ENCODE peak calls at places on chromosomes 16 and 17, in six cellular contexts. Z is aorta; B is uterus; T is effector memory CD4-positive, alpha-beta T cell; V is heart left ventricle; X is Peyer's patch. F is an unnamed sample.

GRCh38 chr16:57600048-57600835 is 28.2 kb upstream of the ADGRG1 start:
- DNase-seq in Z (peak), B (no peak), T (no peak), V (peak), X (peak), F (peak)

GRCh38 chr17:65100316-65101140 is 36.6 kb upstream of the RGS9 start:
- DNase-seq in Z (peak), B (peak), T (peak), V (peak), X (peak), F (peak)

GRCh38 chr17:2990396-2990795 is 73.0 kb downstream of the OR1D5 start:
- DNase-seq in Z (no peak), B (no peak), T (no peak), V (no peak), X (no peak), F (peak)

GRCh38 chr17:82582208-82582607 is 62.7 kb downstream of the FOXK2 start:
- DNase-seq in Z (no peak), B (no peak), T (no peak), V (no peak), X (no peak), F (no peak)

GRCh38 chr16:66262253-66263167 is 104.0 kb upstream of the CDH5 start:
- DNase-seq in Z (peak), B (peak), T (no peak), V (peak), X (peak), F (no peak)

GRCh38 chr17:40431231-40431602 is 12.0 kb upstream of the IGFBP4 start:
- DNase-seq in Z (no peak), B (no peak), T (no peak), V (no peak), X (no peak), F (peak)

GRCh38 chr16:65235339-65236177 is 113.7 kb upstream of the CDH11 start:
- DNase-seq in Z (no peak), B (no peak), T (no peak), V (no peak), X (no peak), F (no peak)

GRCh38 chr17:27519550-27519949 is 63.3 kb downstream of the KSR1 start:
- DNase-seq in Z (no peak), B (no peak), T (no peak), V (no peak), X (no peak), F (no peak)

GRCh38 chr17:45998987-45999899 is at the start of gene STH:
- DNase-seq in Z (no peak), B (no peak), T (no peak), V (no peak), X (no peak), F (no peak)

GRCh38 chr17:71975998-71976649 is 144.7 kb upstream of the SOX9 start:
- DNase-seq in Z (peak), B (peak), T (no peak), V (peak), X (no peak), F (no peak)

GRCh38 chr16:16881771-16882170 is 502.8 kb downstream of the NPIPA7 start:
- DNase-seq in Z (no peak), B (no peak), T (no peak), V (no peak), X (no peak), F (no peak)

GRCh38 chr17:53607475-53607874 is 215.3 kb upstream of the KIF2B start:
- DNase-seq in Z (no peak), B (no peak), T (no peak), V (no peak), X (no peak), F (no peak)

GRCh38 chr16:55184052-55184451 is 140.0 kb upstream of the IRX6 start:
- DNase-seq in Z (no peak), B (no peak), T (no peak), V (no peak), X (no peak), F (no peak)

GRCh38 chr16:59111280-59111679 is 377.2 kb upstream of the GOT2 start:
- DNase-seq in Z (no peak), B (no peak), T (no peak), V (no peak), X (no peak), F (no peak)

GRCh38 chr17:8226536-8227237 is 16.3 kb upstream of the AURKB start:
- DNase-seq in Z (peak), B (peak), T (no peak), V (peak), X (peak), F (peak)

GRCh38 chr16:4426021-4426684 is 485 bp downstream of the DNAJA3 start:
- DNase-seq in Z (peak), B (no peak), T (no peak), V (no peak), X (no peak), F (peak)

GRCh38 chr17:43613911-43614310 is 47.8 kb downstream of the MEOX1 start:
- DNase-seq in Z (no peak), B (no peak), T (no peak), V (no peak), X (no peak), F (no peak)

GRCh38 chr17:80790021-80790765 is 201.4 kb upstream of the CHMP6 start:
- DNase-seq in Z (no peak), B (no peak), T (no peak), V (no peak), X (no peak), F (no peak)

GRCh38 chr17:78716292-78716691 is 65.8 kb downstream of the CYTH1 start:
- DNase-seq in Z (no peak), B (no peak), T (no peak), V (no peak), X (no peak), F (no peak)
- H3K4me3 ChIP-seq in Z (no peak), B (no peak), T (no peak), V (peak), X (no peak), F (no peak)

GRCh38 chr16:81595676-81596292 is 151.2 kb downstream of the CMIP start:
- DNase-seq in Z (no peak), B (no peak), T (no peak), V (no peak), X (no peak), F (no peak)
- H3K27ac ChIP-seq in Z (no peak), B (no peak), T (no peak), V (no peak), X (no peak), F (no peak)

GRCh38 chr17:977163-977562 is 2.4 kb downstream of the NXN start:
- DNase-seq in Z (no peak), B (no peak), T (no peak), V (no peak), X (no peak), F (no peak)
- H3K4me3 ChIP-seq in Z (no peak), B (no peak), T (no peak), V (peak), X (no peak), F (no peak)

GRCh38 chr17:63623786-63624185 is 1.6 kb downstream of the MAP3K3 start:
- DNase-seq in Z (no peak), B (no peak), T (no peak), V (no peak), X (no peak), F (no peak)
- H3K27ac ChIP-seq in Z (no peak), B (no peak), T (no peak), V (peak), X (peak), F (peak)

DNA sequence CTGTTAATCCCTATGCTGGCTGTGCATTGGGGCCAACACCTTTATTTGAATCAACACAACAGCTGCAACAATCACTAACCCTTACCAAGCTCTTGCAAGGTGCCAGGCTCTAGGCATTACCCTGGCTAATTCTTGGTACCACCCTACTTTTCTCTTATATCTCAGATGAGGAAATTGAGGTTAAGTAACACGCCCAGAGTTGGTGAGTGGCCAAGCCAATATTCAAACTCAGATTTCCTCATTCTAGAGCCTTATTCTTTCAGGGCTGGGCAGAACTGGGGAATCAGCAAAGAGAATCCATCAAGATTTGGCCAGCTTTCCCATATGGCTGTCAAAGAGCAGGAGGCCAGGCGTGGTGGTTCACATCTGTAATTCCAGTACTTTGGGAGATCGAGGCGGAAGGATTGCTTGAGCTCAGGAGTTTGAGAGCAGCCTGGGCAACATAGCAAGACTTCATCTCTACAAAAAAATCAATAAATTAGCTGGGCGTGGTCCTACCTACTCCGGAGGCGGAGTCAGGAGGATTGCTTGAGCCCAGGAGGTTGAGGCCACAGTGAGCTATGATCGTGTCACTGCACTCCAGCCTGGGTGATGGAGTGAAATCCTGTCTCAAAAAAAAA is 23.7 kb downstream of the ARSG start:
- DNase-seq in Z (no peak), B (no peak), T (no peak), V (no peak), X (no peak), F (no peak)
- H3K4me3 ChIP-seq in Z (no peak), B (no peak), T (no peak), V (no peak), X (no peak), F (no peak)

GRCh38 chr16:22225060-22225459 is 19.0 kb downstream of the EEF2K start:
- DNase-seq in Z (peak), B (peak), T (no peak), V (no peak), X (no peak), F (no peak)
- H3K27ac ChIP-seq in Z (no peak), B (peak), T (no peak), V (no peak), X (no peak), F (peak)

GRCh38 chr16:3171855-3172593 is 16.0 kb upstream of the OR1F1 start:
- DNase-seq in Z (no peak), B (no peak), T (no peak), V (no peak), X (no peak), F (no peak)

GRCh38 chr16:3175157-3176153 is 12.5 kb upstream of the OR1F1 start:
- DNase-seq in Z (peak), B (no peak), T (no peak), V (no peak), X (no peak), F (no peak)

GRCh38 chr16:3174618-3175148 is 13.3 kb upstream of the OR1F1 start:
- DNase-seq in Z (peak), B (no peak), T (no peak), V (no peak), X (no peak), F (no peak)

GRCh38 chr16:3171181-3171854 is 16.7 kb upstream of the OR1F1 start:
- DNase-seq in Z (peak), B (no peak), T (peak), V (no peak), X (no peak), F (no peak)

DNA sequence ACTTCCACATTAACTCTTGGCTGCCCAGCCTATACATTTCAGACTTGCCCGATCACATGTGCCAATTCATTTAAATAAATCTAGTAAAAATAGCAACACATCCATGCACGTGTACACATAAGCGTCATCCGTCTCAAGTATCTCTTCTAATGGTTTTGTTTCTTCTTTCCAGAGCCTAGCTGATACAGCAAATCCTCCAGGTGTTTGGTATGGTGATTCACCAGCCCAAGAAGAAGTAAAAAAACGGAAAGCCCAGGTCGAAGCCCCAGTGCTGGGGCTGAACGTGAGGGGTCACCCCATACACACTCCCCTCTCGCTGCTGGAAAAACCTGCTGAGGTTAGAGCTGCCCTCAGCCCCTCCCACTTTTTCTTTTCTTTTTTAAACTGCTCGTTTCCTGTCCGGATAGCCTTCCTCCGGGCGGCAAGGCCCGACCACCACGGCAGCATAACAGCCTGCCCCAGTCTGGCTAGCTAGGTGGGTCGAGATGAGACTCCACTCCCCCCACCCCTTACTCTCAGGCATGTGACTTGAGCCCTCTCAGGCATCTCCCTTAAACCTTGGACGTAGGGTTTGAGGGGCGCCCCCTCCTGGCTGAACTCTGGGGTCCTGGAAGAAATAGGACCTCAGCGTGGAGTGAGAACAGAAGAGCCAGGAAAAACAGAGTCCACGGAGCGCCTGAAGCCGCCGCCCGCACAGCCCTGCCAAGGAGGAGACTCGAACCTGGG is 13.9 kb upstream of the OR1F1 start:
- DNase-seq in Z (peak), B (no peak), T (no peak), V (no peak), X (no peak), F (no peak)
- H3K4me3 ChIP-seq in Z (no peak), B (no peak), T (no peak), V (no peak), X (no peak), F (no peak)

GRCh38 chr17:1532836-1533602 is 16.6 kb upstream of the INPP5K start:
- DNase-seq in Z (no peak), B (no peak), T (no peak), V (no peak), X (peak), F (no peak)
- H3K27ac ChIP-seq in Z (no peak), B (no peak), T (no peak), V (peak), X (no peak), F (no peak)